ENCODE peak calls at places on chromosomes 3 and 15, in five cellular contexts. One of them, this sample, is unnamed.

GRCh38 chr15:78461171-78461881 is 23.3 kb downstream of the IREB2 start:
- DNase-seq in HFF-Myc: no peak
- DNase-seq in OCI-LY7: no peak
- DNase-seq in transverse colon: no peak
- DNase-seq in dorsolateral prefrontal cortex: no peak
- DNase-seq in this sample: no peak

GRCh38 chr15:40282870-40283614 is at the start of gene ANKRD63:
- DNase-seq in HFF-Myc: no peak
- DNase-seq in OCI-LY7: no peak
- DNase-seq in transverse colon: peak
- DNase-seq in dorsolateral prefrontal cortex: no peak
- DNase-seq in this sample: no peak

GRCh38 chr3:126858401-126858800 is 124.5 kb upstream of the PLXNA1 start:
- DNase-seq in dorsolateral prefrontal cortex: no peak
- DNase-seq in OCI-LY7: no peak
- DNase-seq in transverse colon: no peak
- DNase-seq in HFF-Myc: no peak
- DNase-seq in this sample: no peak

GRCh38 chr3:112635674-112636073 is 5.3 kb downstream of the CCDC80 start:
- DNase-seq in dorsolateral prefrontal cortex: no peak
- DNase-seq in HFF-Myc: no peak
- DNase-seq in OCI-LY7: no peak
- DNase-seq in transverse colon: peak
- DNase-seq in this sample: no peak

GRCh38 chr15:89885611-89886010 is 8.2 kb downstream of the AP3S2 start:
- DNase-seq in dorsolateral prefrontal cortex: no peak
- DNase-seq in OCI-LY7: no peak
- DNase-seq in transverse colon: no peak
- DNase-seq in HFF-Myc: no peak
- DNase-seq in this sample: no peak

GRCh38 chr3:71554649-71555048 is 28.9 kb downstream of the FOXP1 start:
- DNase-seq in transverse colon: no peak
- DNase-seq in HFF-Myc: no peak
- DNase-seq in dorsolateral prefrontal cortex: no peak
- DNase-seq in OCI-LY7: no peak
- DNase-seq in this sample: no peak

GRCh38 chr3:107845355-107846281 is 245.2 kb downstream of the CD47 start:
- DNase-seq in transverse colon: no peak
- DNase-seq in dorsolateral prefrontal cortex: no peak
- DNase-seq in OCI-LY7: no peak
- DNase-seq in HFF-Myc: peak
- DNase-seq in this sample: peak

GRCh38 chr3:32105291-32106131 is 909 bp upstream of the GPD1L start:
- DNase-seq in OCI-LY7: no peak
- DNase-seq in dorsolateral prefrontal cortex: no peak
- DNase-seq in HFF-Myc: no peak
- DNase-seq in transverse colon: peak
- DNase-seq in this sample: peak

GRCh38 chr15:74053941-74054529 is 28.3 kb downstream of the GOLGA6A start:
- DNase-seq in dorsolateral prefrontal cortex: peak
- DNase-seq in HFF-Myc: no peak
- DNase-seq in transverse colon: peak
- DNase-seq in OCI-LY7: peak
- DNase-seq in this sample: peak

GRCh38 chr3:10242182-10243065 is 5.8 kb upstream of the TATDN2 start:
- DNase-seq in HFF-Myc: no peak
- DNase-seq in transverse colon: peak
- DNase-seq in dorsolateral prefrontal cortex: no peak
- DNase-seq in OCI-LY7: peak
- DNase-seq in this sample: no peak

GRCh38 chr3:132723024-132723462 is 834 bp upstream of the NPHP3 start:
- DNase-seq in OCI-LY7: no peak
- DNase-seq in HFF-Myc: no peak
- DNase-seq in transverse colon: no peak
- DNase-seq in dorsolateral prefrontal cortex: no peak
- DNase-seq in this sample: no peak

GRCh38 chr3:49723301-49723630 is 485 bp downstream of the GMPPB start:
- DNase-seq in OCI-LY7: peak
- DNase-seq in transverse colon: peak
- DNase-seq in HFF-Myc: no peak
- DNase-seq in dorsolateral prefrontal cortex: peak
- DNase-seq in this sample: peak

GRCh38 chr3:13888576-13888975 is 8.7 kb upstream of the WNT7A start:
- DNase-seq in dorsolateral prefrontal cortex: no peak
- DNase-seq in HFF-Myc: no peak
- DNase-seq in OCI-LY7: no peak
- DNase-seq in transverse colon: no peak
- DNase-seq in this sample: no peak

GRCh38 chr3:194032828-194033435 is 103.0 kb upstream of the HES1 start:
- DNase-seq in HFF-Myc: no peak
- DNase-seq in dorsolateral prefrontal cortex: no peak
- DNase-seq in transverse colon: no peak
- DNase-seq in OCI-LY7: peak
- DNase-seq in this sample: no peak

GRCh38 chr3:69999191-70000027 is at the start of gene SAMMSON:
- DNase-seq in HFF-Myc: no peak
- DNase-seq in dorsolateral prefrontal cortex: no peak
- DNase-seq in transverse colon: no peak
- DNase-seq in OCI-LY7: no peak
- DNase-seq in this sample: peak

GRCh38 chr3:56366641-56366984 is 101.7 kb downstream of the ERC2 start:
- DNase-seq in HFF-Myc: no peak
- DNase-seq in transverse colon: no peak
- DNase-seq in OCI-LY7: no peak
- DNase-seq in dorsolateral prefrontal cortex: no peak
- DNase-seq in this sample: peak

GRCh38 chr3:50226888-50227389 is 9.1 kb upstream of the GNAI2 start:
- DNase-seq in HFF-Myc: no peak
- DNase-seq in OCI-LY7: peak
- DNase-seq in dorsolateral prefrontal cortex: peak
- DNase-seq in transverse colon: peak
- DNase-seq in this sample: peak

GRCh38 chr3:163523375-163523774 is 1554.9 kb downstream of the SI start:
- DNase-seq in dorsolateral prefrontal cortex: no peak
- DNase-seq in OCI-LY7: no peak
- DNase-seq in transverse colon: no peak
- DNase-seq in HFF-Myc: no peak
- DNase-seq in this sample: no peak

GRCh38 chr15:54859982-54860381 is 336.8 kb downstream of the RSL24D1 start:
- DNase-seq in HFF-Myc: no peak
- DNase-seq in dorsolateral prefrontal cortex: no peak
- DNase-seq in transverse colon: no peak
- DNase-seq in OCI-LY7: no peak
- DNase-seq in this sample: no peak

GRCh38 chr3:47571391-47572165 is 7.1 kb downstream of the CSPG5 start:
- DNase-seq in HFF-Myc: peak
- DNase-seq in transverse colon: no peak
- DNase-seq in dorsolateral prefrontal cortex: peak
- DNase-seq in OCI-LY7: no peak
- DNase-seq in this sample: no peak

GRCh38 chr15:31212286-31212685 is 110.8 kb upstream of the TRPM1 start:
- DNase-seq in transverse colon: no peak
- DNase-seq in HFF-Myc: no peak
- DNase-seq in OCI-LY7: no peak
- DNase-seq in dorsolateral prefrontal cortex: no peak
- DNase-seq in this sample: no peak

GRCh38 chr3:70926835-70927234 is 614.4 kb upstream of the MDFIC2 start:
- DNase-seq in OCI-LY7: no peak
- DNase-seq in transverse colon: no peak
- DNase-seq in HFF-Myc: no peak
- DNase-seq in dorsolateral prefrontal cortex: no peak
- DNase-seq in this sample: no peak

GRCh38 chr15:84833447-84833846 is 16.3 kb downstream of the ALPK3 start:
- DNase-seq in OCI-LY7: no peak
- DNase-seq in HFF-Myc: no peak
- DNase-seq in transverse colon: no peak
- DNase-seq in dorsolateral prefrontal cortex: no peak
- DNase-seq in this sample: peak

GRCh38 chr3:27368831-27369607 is at the start of gene NEK10:
- DNase-seq in dorsolateral prefrontal cortex: peak
- DNase-seq in HFF-Myc: peak
- DNase-seq in transverse colon: peak
- DNase-seq in OCI-LY7: peak
- DNase-seq in this sample: peak

GRCh38 chr15:74229686-74230085 is 6.4 kb upstream of the CCDC33 start:
- DNase-seq in dorsolateral prefrontal cortex: no peak
- DNase-seq in OCI-LY7: no peak
- DNase-seq in transverse colon: no peak
- DNase-seq in HFF-Myc: no peak
- DNase-seq in this sample: no peak

GRCh38 chr3:13714251-13714916 is 165.5 kb downstream of the FBLN2 start:
- DNase-seq in dorsolateral prefrontal cortex: no peak
- DNase-seq in OCI-LY7: no peak
- DNase-seq in HFF-Myc: no peak
- DNase-seq in transverse colon: no peak
- DNase-seq in this sample: no peak

GRCh38 chr15:22947101-22948000 is 32.8 kb downstream of the CYFIP1 start:
- DNase-seq in HFF-Myc: no peak
- DNase-seq in transverse colon: no peak
- DNase-seq in OCI-LY7: no peak
- DNase-seq in dorsolateral prefrontal cortex: no peak
- DNase-seq in this sample: no peak

GRCh38 chr15:31782951-31783350 is 247.4 kb upstream of the CHRNA7 start:
- DNase-seq in HFF-Myc: no peak
- DNase-seq in dorsolateral prefrontal cortex: no peak
- DNase-seq in OCI-LY7: no peak
- DNase-seq in transverse colon: no peak
- DNase-seq in this sample: no peak

GRCh38 chr3:129313415-129313982 is 34.8 kb downstream of the HMCES start:
- DNase-seq in OCI-LY7: peak
- DNase-seq in HFF-Myc: no peak
- DNase-seq in transverse colon: peak
- DNase-seq in dorsolateral prefrontal cortex: no peak
- DNase-seq in this sample: no peak

GRCh38 chr15:70789213-70789612 is 25.9 kb upstream of the UACA start:
- DNase-seq in OCI-LY7: no peak
- DNase-seq in transverse colon: peak
- DNase-seq in dorsolateral prefrontal cortex: no peak
- DNase-seq in HFF-Myc: no peak
- DNase-seq in this sample: no peak

GRCh38 chr3:179716811-179717210 is 64.0 kb downstream of the USP13 start:
- DNase-seq in dorsolateral prefrontal cortex: no peak
- DNase-seq in HFF-Myc: no peak
- DNase-seq in OCI-LY7: no peak
- DNase-seq in transverse colon: no peak
- DNase-seq in this sample: no peak

GRCh38 chr15:68302729-68303128 is 25.2 kb downstream of the FEM1B start:
- DNase-seq in dorsolateral prefrontal cortex: no peak
- DNase-seq in transverse colon: no peak
- DNase-seq in OCI-LY7: no peak
- DNase-seq in HFF-Myc: no peak
- DNase-seq in this sample: no peak

GRCh38 chr15:90126457-90127435 is 24.5 kb upstream of the IDH2 start:
- DNase-seq in transverse colon: no peak
- DNase-seq in dorsolateral prefrontal cortex: no peak
- DNase-seq in HFF-Myc: no peak
- DNase-seq in OCI-LY7: no peak
- DNase-seq in this sample: no peak

DNA sequence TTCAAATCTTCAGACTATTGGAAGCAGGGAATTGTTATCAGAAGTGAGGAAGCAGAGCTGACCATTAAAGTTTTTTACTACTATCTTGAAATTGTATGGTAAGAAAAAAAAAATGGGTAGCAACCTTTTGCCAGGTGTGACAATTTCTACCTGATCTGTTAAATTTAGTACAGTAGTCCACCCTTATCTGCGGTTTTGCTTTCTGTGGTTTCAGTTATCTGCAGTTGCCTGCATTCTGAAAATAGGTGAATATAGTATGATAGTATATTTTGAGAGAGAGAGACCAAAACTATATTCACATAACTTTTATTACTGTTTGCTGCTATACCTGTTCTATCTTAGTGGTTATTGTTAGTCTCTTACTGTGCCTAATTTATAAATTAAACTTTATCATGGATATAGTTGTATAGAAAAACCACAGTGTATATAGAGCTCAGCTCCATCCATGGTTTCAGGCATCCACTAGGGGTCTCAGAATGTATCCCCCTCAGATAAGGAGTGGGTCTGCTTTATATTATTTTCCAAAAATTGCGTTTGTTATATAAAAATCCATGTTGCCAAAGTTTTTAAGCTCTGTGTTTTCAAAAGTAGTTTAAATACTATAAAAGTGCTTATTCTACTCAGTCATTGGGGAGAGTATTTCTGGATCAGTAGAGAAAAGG is 69.9 kb downstream of the PTPRG start:
- DNase-seq in transverse colon: no peak
- DNase-seq in OCI-LY7: peak
- DNase-seq in dorsolateral prefrontal cortex: no peak
- DNase-seq in HFF-Myc: no peak
- DNase-seq in this sample: no peak
- TF ChIP-seq CTCF in transverse colon: no peak
- TF ChIP-seq CTCF in OCI-LY7: peak
- TF ChIP-seq CTCF in dorsolateral prefrontal cortex: no peak
- TF ChIP-seq CTCF in HFF-Myc: no peak
- TF ChIP-seq CTCF in this sample: no peak

DNA sequence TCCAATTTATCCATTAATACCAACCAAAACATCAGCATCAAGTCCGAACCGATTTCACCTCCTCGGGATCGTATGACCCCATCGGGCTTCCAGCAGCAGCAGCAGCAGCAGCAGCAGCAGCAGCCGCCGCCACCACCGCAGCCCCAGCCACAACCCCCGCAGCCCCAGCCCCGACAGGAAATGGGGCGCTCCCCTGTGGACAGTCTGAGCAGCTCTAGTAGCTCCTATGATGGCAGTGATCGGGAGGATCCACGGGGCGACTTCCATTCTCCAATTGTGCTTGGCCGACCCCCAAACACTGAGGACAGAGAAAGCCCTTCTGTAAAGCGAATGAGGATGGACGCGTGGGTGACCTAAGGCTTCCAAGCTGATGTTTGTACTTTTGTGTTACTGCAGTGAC is 20.8 kb downstream of the LYSMD4 start:
- DNase-seq in transverse colon: no peak
- DNase-seq in HFF-Myc: no peak
- DNase-seq in OCI-LY7: no peak
- DNase-seq in dorsolateral prefrontal cortex: no peak
- DNase-seq in this sample: no peak
- TF ChIP-seq CTCF in transverse colon: no peak
- TF ChIP-seq CTCF in HFF-Myc: no peak
- TF ChIP-seq CTCF in OCI-LY7: peak
- TF ChIP-seq CTCF in dorsolateral prefrontal cortex: peak
- TF ChIP-seq CTCF in this sample: no peak

GRCh38 chr3:21220944-21221343 is 530.1 kb downstream of the ZNF385D start:
- DNase-seq in OCI-LY7: no peak
- DNase-seq in transverse colon: no peak
- DNase-seq in dorsolateral prefrontal cortex: no peak
- DNase-seq in HFF-Myc: no peak
- DNase-seq in this sample: no peak

GRCh38 chr3:21216598-21216997 is 534.4 kb downstream of the ZNF385D start:
- DNase-seq in HFF-Myc: peak
- DNase-seq in transverse colon: no peak
- DNase-seq in dorsolateral prefrontal cortex: no peak
- DNase-seq in OCI-LY7: no peak
- DNase-seq in this sample: peak
- TF ChIP-seq CTCF in HFF-Myc: peak
- TF ChIP-seq CTCF in transverse colon: no peak
- TF ChIP-seq CTCF in dorsolateral prefrontal cortex: no peak
- TF ChIP-seq CTCF in OCI-LY7: peak
- TF ChIP-seq CTCF in this sample: peak

GRCh38 chr15:65032823-65033537 is 3.5 kb upstream of the MTFMT start:
- DNase-seq in OCI-LY7: peak
- DNase-seq in dorsolateral prefrontal cortex: peak
- DNase-seq in transverse colon: peak
- DNase-seq in HFF-Myc: no peak
- DNase-seq in this sample: peak
- TF ChIP-seq CTCF in OCI-LY7: peak
- TF ChIP-seq CTCF in dorsolateral prefrontal cortex: peak
- TF ChIP-seq CTCF in transverse colon: peak
- TF ChIP-seq CTCF in HFF-Myc: peak
- TF ChIP-seq CTCF in this sample: peak

This sample was measured in bronchial epithelial cell.